ENCODE peak calls at places on chromosomes 13 and 19, in four cellular contexts. G is lower lobe of right lung, E is aorta, B is left lung. L is an unnamed sample.

GRCh38 chr13:91347996-91348905 is 764 bp downstream of the MIR17HG start:
- DNase-seq in E (peak; percentile 87), B (peak; percentile 61), G (peak; percentile 72), L (peak; percentile 77)

GRCh38 chr19:41376241-41376997 is at the start of gene TMEM91:
- DNase-seq in G (peak; percentile 75), B (peak; percentile 54), E (peak; percentile 84), L (no peak)

GRCh38 chr13:74132768-74133656 is 1.2 kb downstream of the KLF12 start:
- DNase-seq in E (peak; percentile 78), B (peak; percentile 36), G (peak; percentile 52), L (peak; percentile 65)

GRCh38 chr19:29563688-29564087 is 37.9 kb downstream of the VSTM2B start:
- DNase-seq in G (no peak), B (no peak), E (no peak), L (no peak)

GRCh38 chr13:78323848-78324247 is 279.5 kb downstream of the POU4F1 start:
- DNase-seq in E (no peak), B (no peak), G (no peak), L (no peak)

GRCh38 chr19:57067440-57067839 is 52.3 kb upstream of the USP29 start:
- DNase-seq in B (no peak), G (no peak), E (no peak), L (no peak)

GRCh38 chr19:10009269-10009665 is 1.0 kb downstream of the COL5A3 start:
- DNase-seq in E (peak; percentile 89), B (no peak), G (peak; percentile 52), L (peak; percentile 46)

GRCh38 chr13:98299243-98299953 is 122.3 kb upstream of the RNF113B start:
- DNase-seq in G (no peak), E (no peak), B (no peak), L (no peak)

GRCh38 chr13:72983085-72983768 is 75.6 kb upstream of the KLF5 start:
- DNase-seq in G (peak; percentile 63), B (peak; percentile 45), E (no peak), L (no peak)

GRCh38 chr19:33815410-33816340 is 19.0 kb downstream of the KCTD15 start:
- DNase-seq in E (peak; percentile 63), B (no peak), G (peak; percentile 28), L (no peak)

GRCh38 chr13:43387880-43388279 is 364.5 kb downstream of the DNAJC15 start:
- DNase-seq in G (no peak), E (no peak), B (no peak), L (no peak)

GRCh38 chr19:28840891-28841290 is 372.1 kb downstream of the UQCRFS1 start:
- DNase-seq in B (no peak), G (no peak), E (no peak), L (no peak)

GRCh38 chr13:109945206-109945960 is 159.0 kb upstream of the IRS2 start:
- DNase-seq in B (no peak), E (no peak), G (no peak), L (no peak)

GRCh38 chr13:26529441-26529840 is 28.0 kb upstream of the WASF3 start:
- DNase-seq in E (no peak), B (no peak), G (no peak), L (no peak)

GRCh38 chr13:106232680-106233079 is 302.8 kb downstream of the EFNB2 start:
- DNase-seq in E (no peak), G (no peak), B (no peak), L (no peak)

GRCh38 chr13:111211789-111212516 is 96.8 kb downstream of the ARHGEF7 start:
- DNase-seq in E (no peak), B (no peak), G (no peak), L (no peak)

GRCh38 chr13:99816321-99816720 is 155.2 kb downstream of the ZIC5 start:
- DNase-seq in G (no peak), E (no peak), B (no peak), L (no peak)

GRCh38 chr13:66159526-66159925 is 1070.6 kb downstream of the PCDH9 start:
- DNase-seq in E (no peak), B (no peak), G (no peak), L (no peak)

GRCh38 chr19:40335855-40336700 is 12.1 kb downstream of the C19orf47 start:
- DNase-seq in B (no peak), E (no peak), G (no peak), L (no peak)

GRCh38 chr19:39480337-39481228 is at the start of gene TIMM50:
- DNase-seq in B (peak; percentile 96), E (peak; percentile 100), G (peak; percentile 99), L (peak; percentile 97)

GRCh38 chr19:46952874-46953273 is 66.8 kb upstream of the NPAS1 start:
- DNase-seq in E (no peak), B (no peak), G (no peak), L (no peak)

GRCh38 chr13:113532156-113532806 is 41.8 kb upstream of the DCUN1D2 start:
- DNase-seq in B (no peak), E (peak; percentile 36), G (peak; percentile 25), L (no peak)

GRCh38 chr19:3135961-3136683 is at the start of gene GNA15:
- DNase-seq in B (peak; percentile 77), E (no peak), G (peak; percentile 81), L (no peak)

GRCh38 chr19:10379880-10380310 is 477 bp downstream of the TYK2 start:
- DNase-seq in G (no peak), E (no peak), B (no peak), L (no peak)

GRCh38 chr19:13329766-13330165 is 176.5 kb downstream of the CACNA1A start:
- DNase-seq in E (no peak), B (no peak), G (no peak), L (no peak)

GRCh38 chr13:88068975-88069374 is 397.8 kb downstream of the SLITRK5 start:
- DNase-seq in G (no peak), B (no peak), E (no peak), L (no peak)

GRCh38 chr13:106117035-106117434 is 418.4 kb downstream of the EFNB2 start:
- DNase-seq in E (no peak), B (no peak), G (no peak), L (no peak)

GRCh38 chr19:41425174-41426115 is 1.7 kb downstream of the B3GNT8 start:
- DNase-seq in B (no peak), G (peak; percentile 51), E (no peak), L (no peak)

GRCh38 chr13:30341815-30342570 is 34.6 kb upstream of the KATNAL1 start:
- DNase-seq in B (peak; percentile 86), E (peak; percentile 96), G (peak; percentile 83), L (no peak)
- H3K27ac ChIP-seq in B (no peak overlapping the region), E (peak overlapping the region; percentile 63), G (peak overlapping the region; percentile 26), L (no peak overlapping the region)

GRCh38 chr13:36418022-36418805 is 14.1 kb upstream of the CCNA1 start:
- DNase-seq in E (no peak), B (no peak), G (no peak), L (no peak)
- H3K4me3 ChIP-seq in E (no peak overlapping the region), B (no peak overlapping the region), G (no peak overlapping the region), L (no peak overlapping the region)

DNA sequence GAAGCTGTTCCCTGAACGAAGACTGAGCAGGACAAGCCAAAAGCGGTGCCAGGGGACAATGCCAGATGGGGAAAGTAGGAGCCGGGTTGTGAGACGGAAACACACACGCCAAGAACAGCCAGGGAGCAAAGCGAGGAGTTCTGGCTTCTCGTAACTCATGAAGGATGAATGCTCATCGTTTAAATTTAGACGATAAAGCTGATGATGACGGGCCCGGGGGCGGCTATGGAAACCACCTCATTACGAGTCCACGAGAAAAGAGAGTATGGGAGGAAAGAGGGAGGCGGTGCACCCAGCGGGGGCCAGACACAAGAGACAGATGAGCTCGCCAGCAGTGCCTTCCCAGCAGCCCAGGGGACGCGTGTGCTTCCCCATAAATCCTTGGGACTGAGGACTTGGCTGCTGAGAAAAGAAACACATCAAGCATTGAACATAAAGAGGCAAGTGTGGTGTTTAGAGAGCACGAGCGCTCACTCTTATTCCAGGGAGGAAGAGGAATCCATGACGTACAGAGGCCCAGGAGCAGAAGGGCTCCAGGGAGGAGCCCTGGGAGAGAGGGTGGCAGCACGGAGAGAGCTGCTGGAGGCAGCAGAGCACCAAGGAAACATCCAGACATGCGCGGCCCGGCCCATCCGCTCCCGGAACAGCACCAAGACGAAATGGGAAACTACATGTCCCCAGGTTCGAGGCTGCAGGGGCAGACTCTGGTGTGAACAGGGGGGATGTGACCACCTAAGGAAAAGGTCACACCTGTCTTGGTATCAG is 70.7 kb downstream of the EPS15L1 start:
- DNase-seq in G (no peak), E (peak; percentile 89), B (no peak), L (no peak)
- H3K36me3 ChIP-seq in G (peaks cover 63% of the 10 kb centered on the region), E (no peaks in the 10 kb centered on the region), B (peaks cover 79% of the 10 kb centered on the region), L (peaks cover 24% of the 10 kb centered on the region)

GRCh38 chr19:7618771-7619510 is 10.4 kb downstream of the XAB2 start:
- DNase-seq in G (peak; percentile 93), B (peak; percentile 87), E (no peak), L (no peak)
- H3K27ac ChIP-seq in G (peak overlapping the region; percentile 85), B (peak overlapping the region; percentile 77), E (no peak overlapping the region), L (no peak overlapping the region)

DNA sequence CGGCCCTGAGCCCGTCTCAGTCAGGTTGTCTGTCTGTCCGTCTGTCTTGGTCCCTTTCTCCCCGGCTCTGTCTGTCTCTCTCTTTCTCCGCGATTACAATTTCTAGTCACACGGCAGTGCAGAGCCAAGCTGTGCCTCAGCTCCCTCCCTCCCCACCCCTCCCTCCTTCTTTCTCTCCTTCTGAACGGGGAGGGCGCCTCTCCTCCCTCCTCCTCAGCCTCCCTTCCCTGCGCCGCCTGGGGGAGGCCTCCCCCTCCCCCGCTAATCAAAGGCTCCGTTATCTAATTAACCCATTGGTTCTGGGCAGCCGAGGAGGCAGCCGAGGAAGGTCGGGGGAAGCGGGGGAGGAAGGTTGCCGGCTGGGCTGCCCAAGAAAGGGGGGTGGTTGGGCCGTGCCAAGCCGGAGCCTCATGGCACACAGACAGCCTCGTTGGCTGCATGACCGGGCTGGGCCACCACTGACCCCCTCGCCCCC is 16.5 kb downstream of the LRRC4B start:
- DNase-seq in E (no peak), G (no peak), B (no peak), L (no peak)
- H3K4me3 ChIP-seq in E (no peak overlapping the region), G (no peak overlapping the region), B (no peak overlapping the region), L (no peak overlapping the region)

GRCh38 chr19:52542984-52543664 is 15.7 kb downstream of the ZNF808 start:
- DNase-seq in E (no peak), B (no peak), G (no peak), L (peak; percentile 4)
- H3K36me3 ChIP-seq in E (no peaks in the 10 kb centered on the region), B (peaks cover 51% of the 10 kb centered on the region), G (peaks cover 46% of the 10 kb centered on the region), L (peaks cover 25% of the 10 kb centered on the region)

GRCh38 chr19:11377756-11378155 is 3.3 kb downstream of the SWSAP1 start:
- DNase-seq in B (no peak), G (no peak), E (no peak), L (no peak)

GRCh38 chr19:11378319-11379189 is 4.1 kb downstream of the SWSAP1 start:
- DNase-seq in G (peak; percentile 64), E (no peak), B (peak; percentile 46), L (no peak)

GRCh38 chr19:11380653-11381534 is 3.2 kb downstream of the EPOR start:
- DNase-seq in B (peak; percentile 93), G (peak; percentile 95), E (peak; percentile 96), L (peak; percentile 98)

GRCh38 chr19:11381535-11382369 is 2.4 kb downstream of the EPOR start:
- DNase-seq in B (peak; percentile 77), E (peak; percentile 91), G (peak; percentile 79), L (peak; percentile 82)

DNA sequence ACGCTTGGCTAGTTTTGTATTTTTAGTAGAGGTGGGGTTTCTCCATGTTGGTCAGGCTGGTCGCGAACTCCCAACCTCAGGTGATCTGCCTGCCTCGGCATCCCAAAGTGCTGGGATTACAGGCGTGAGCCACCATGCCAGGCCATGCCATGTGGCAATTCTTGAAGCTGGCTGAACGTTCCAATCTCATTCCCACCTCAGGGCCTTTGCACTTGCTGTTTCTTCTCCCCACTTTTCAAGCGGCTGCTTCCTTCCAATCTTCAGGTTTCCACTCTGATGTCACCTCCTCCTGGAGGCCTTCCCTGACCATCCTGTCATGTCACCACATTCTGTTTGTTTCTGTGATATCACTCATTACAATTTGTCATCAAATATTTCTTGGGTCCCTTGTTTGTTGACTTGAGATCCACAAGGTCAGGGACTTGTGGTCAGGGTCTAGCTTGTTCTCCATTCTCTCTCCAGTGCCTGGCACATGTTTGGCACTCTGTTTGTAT is 4.2 kb downstream of the EPOR start:
- DNase-seq in G (no peak), B (no peak), E (no peak), L (no peak)
- H3K27ac ChIP-seq in G (no peak overlapping the region), B (no peak overlapping the region), E (no peak overlapping the region), L (peak overlapping the region; percentile 89)

L was measured in CD8-positive, alpha-beta memory T cell.